ENCODE peak calls at places on chromosomes 13 and 19, in four cellular contexts. J is colonic mucosa, U is ovary, H is iris pigment epithelial cell. F is an unnamed sample.

GRCh38 chr13:108877300-108877699 is 247.9 kb downstream of the MYO16 start:
- DNase-seq in U (no peak), H (peak; percentile 52), J (no peak), F (peak; percentile 43)

GRCh38 chr13:41552031-41552430 is 94.7 kb downstream of the RGCC start:
- DNase-seq in U (no peak), H (no peak), J (no peak), F (no peak)

GRCh38 chr19:38484747-38485146 is 51.3 kb downstream of the RYR1 start:
- DNase-seq in H (no peak), J (no peak), U (no peak), F (no peak)

GRCh38 chr19:9793051-9793591 is 24.6 kb upstream of the ZNF846 start:
- DNase-seq in J (peak; percentile 70), H (peak; percentile 58), U (peak; percentile 42), F (peak; percentile 64)

GRCh38 chr19:17468302-17469091 is 1.8 kb upstream of the SLC27A1 start:
- DNase-seq in U (peak; percentile 84), J (peak; percentile 29), H (no peak), F (no peak)

GRCh38 chr19:16289594-16289993 is 35.0 kb upstream of the KLF2 start:
- DNase-seq in J (no peak), U (no peak), H (no peak), F (no peak)

GRCh38 chr19:677201-677600 is 1.0 kb downstream of the FSTL3 start:
- DNase-seq in H (peak; percentile 88), U (peak; percentile 90), J (peak; percentile 57), F (peak; percentile 89)

GRCh38 chr13:70795484-70795883 is 687.2 kb upstream of the KLHL1 start:
- DNase-seq in H (no peak), U (no peak), J (no peak), F (no peak)

GRCh38 chr13:74250738-74251190 is 116.6 kb upstream of the KLF12 start:
- DNase-seq in H (peak; percentile 47), U (no peak), J (no peak), F (peak; percentile 71)

GRCh38 chr13:83168575-83168974 is 713.7 kb downstream of the SLITRK1 start:
- DNase-seq in H (peak; percentile 4), J (no peak), U (no peak), F (peak; percentile 22)

GRCh38 chr19:50269653-50270052 is 59.5 kb downstream of the KCNC3 start:
- DNase-seq in J (no peak), U (no peak), H (no peak), F (no peak)

GRCh38 chr13:28494861-28495585 is at the start of gene FLT1:
- DNase-seq in U (peak; percentile 40), J (peak; percentile 22), H (peak; percentile 62), F (peak; percentile 44)

GRCh38 chr19:50555447-50556235 is 12.6 kb downstream of the LRRC4B start:
- DNase-seq in U (no peak), H (no peak), J (no peak), F (peak; percentile 12)

GRCh38 chr19:46635920-46636761 is at the start of gene GNG8:
- DNase-seq in J (no peak), U (no peak), H (no peak), F (no peak)

GRCh38 chr13:113576597-113576996 is 8.0 kb upstream of the TFDP1 start:
- DNase-seq in U (no peak), H (no peak), J (no peak), F (no peak)

GRCh38 chr19:2517881-2518601 is 42.1 kb downstream of the GADD45B start:
- DNase-seq in H (peak; percentile 36), U (no peak), J (no peak), F (no peak)

GRCh38 chr13:95698047-95698749 is 21.3 kb downstream of the DNAJC3 start:
- DNase-seq in U (no peak), H (peak; percentile 42), J (no peak), F (peak; percentile 37)

GRCh38 chr19:38665950-38666661 is 18.7 kb downstream of the ACTN4 start:
- DNase-seq in U (peak; percentile 77), H (no peak), J (no peak), F (peak; percentile 89)

GRCh38 chr13:92537485-92537884 is 689.1 kb upstream of the GPC6 start:
- DNase-seq in J (no peak), H (peak; percentile 66), U (no peak), F (no peak)

GRCh38 chr19:5452594-5453565 is 2.3 kb upstream of the ZNRF4 start:
- DNase-seq in H (peak; percentile 53), J (no peak), U (no peak), F (peak; percentile 44)

GRCh38 chr19:46426035-46426505 is 2.7 kb downstream of the PNMA8C start:
- DNase-seq in J (no peak), H (peak; percentile 49), U (no peak), F (no peak)

GRCh38 chr19:55031178-55031577 is 6.9 kb downstream of the GP6 start:
- DNase-seq in U (no peak), J (no peak), H (no peak), F (no peak)

GRCh38 chr19:35414442-35414841 is 33.6 kb upstream of the FFAR2 start:
- DNase-seq in J (no peak), U (no peak), H (no peak), F (no peak)

GRCh38 chr19:441213-441823 is 19.5 kb downstream of the SHC2 start:
- DNase-seq in H (no peak), U (no peak), J (no peak), F (no peak)

GRCh38 chr13:95375706-95376105 is 74.5 kb upstream of the ABCC4 start:
- DNase-seq in H (peak; percentile 21), U (no peak), J (no peak), F (no peak)

GRCh38 chr13:53126803-53127202 is 98.2 kb downstream of the OLFM4 start:
- DNase-seq in H (no peak), U (no peak), J (peak; percentile 30), F (no peak)

GRCh38 chr19:21850636-21851255 is 14.8 kb upstream of the ZNF43 start:
- DNase-seq in H (no peak), J (no peak), U (no peak), F (peak; percentile 4)

GRCh38 chr13:109989155-109989554 is 202.8 kb upstream of the IRS2 start:
- DNase-seq in H (peak; percentile 69), U (no peak), J (no peak), F (peak; percentile 60)

GRCh38 chr13:85013006-85013405 is 786.2 kb downstream of the SLITRK6 start:
- DNase-seq in H (no peak), U (no peak), J (no peak), F (no peak)

GRCh38 chr19:39998511-39998910 is 1.7 kb downstream of the ZNF546 start:
- DNase-seq in H (peak; percentile 11), J (no peak), U (no peak), F (no peak)

GRCh38 chr19:55440411-55441105 is 2.5 kb downstream of the SHISA7 start:
- DNase-seq in J (no peak), H (no peak), U (no peak), F (no peak)

GRCh38 chr13:28849441-28849840 is 29.3 kb downstream of the MTUS2 start:
- DNase-seq in U (no peak), J (no peak), H (no peak), F (no peak)